ENCODE peak calls at places on chromosomes 5 and 9, in nine cellular contexts. One of them, this sample, is unnamed.

GRCh38 chr9:794386-794785 is 47.1 kb upstream of the DMRT1 start:
- DNase-seq in activated T-helper 1 cell treated with anti-CD3 and anti-CD28 coated beads, Interleukin-2, amount 50 U/mL, for 16 hours: no peak
- DNase-seq in KG1: no peak
- DNase-seq in fibroblast of mammary gland: no peak
- DNase-seq in iris pigment epithelial cell: no peak
- DNase-seq in stimulated activated CD4-positive, alpha-beta T cell treated with anti-CD3 and anti-CD28 coated beads, Interleukin-1b, Interleukin-23, amount 100 ng/mL, for 24 hours: no peak
- DNase-seq in occipital lobe: no peak
- DNase-seq in bronchial epithelial cell: peak; percentile 64
- DNase-seq in activated CD4-positive, alpha-beta T cell treated with anti-CD3 and anti-CD28 coated beads, Interleukin-2, amount 50 U/mL, for 1 hour: no peak
- DNase-seq in this sample: no peak

GRCh38 chr9:6443661-6444060 is 30.7 kb downstream of the UHRF2 start:
- DNase-seq in activated T-helper 1 cell treated with anti-CD3 and anti-CD28 coated beads, Interleukin-2, amount 50 U/mL, for 16 hours: no peak
- DNase-seq in KG1: no peak
- DNase-seq in fibroblast of mammary gland: no peak
- DNase-seq in iris pigment epithelial cell: no peak
- DNase-seq in stimulated activated CD4-positive, alpha-beta T cell treated with anti-CD3 and anti-CD28 coated beads, Interleukin-1b, Interleukin-23, amount 100 ng/mL, for 24 hours: no peak
- DNase-seq in occipital lobe: no peak
- DNase-seq in bronchial epithelial cell: no peak
- DNase-seq in activated CD4-positive, alpha-beta T cell treated with anti-CD3 and anti-CD28 coated beads, Interleukin-2, amount 50 U/mL, for 1 hour: no peak
- DNase-seq in this sample: no peak

GRCh38 chr9:87869082-87869481 is 13.6 kb upstream of the SPATA31E1 start:
- DNase-seq in activated T-helper 1 cell treated with anti-CD3 and anti-CD28 coated beads, Interleukin-2, amount 50 U/mL, for 16 hours: no peak
- DNase-seq in KG1: no peak
- DNase-seq in fibroblast of mammary gland: no peak
- DNase-seq in iris pigment epithelial cell: no peak
- DNase-seq in stimulated activated CD4-positive, alpha-beta T cell treated with anti-CD3 and anti-CD28 coated beads, Interleukin-1b, Interleukin-23, amount 100 ng/mL, for 24 hours: no peak
- DNase-seq in occipital lobe: no peak
- DNase-seq in bronchial epithelial cell: no peak
- DNase-seq in activated CD4-positive, alpha-beta T cell treated with anti-CD3 and anti-CD28 coated beads, Interleukin-2, amount 50 U/mL, for 1 hour: no peak
- DNase-seq in this sample: no peak

GRCh38 chr9:127049581-127049980 is 72.9 kb downstream of the ANGPTL2 start:
- DNase-seq in activated T-helper 1 cell treated with anti-CD3 and anti-CD28 coated beads, Interleukin-2, amount 50 U/mL, for 16 hours: no peak
- DNase-seq in KG1: no peak
- DNase-seq in fibroblast of mammary gland: peak; percentile 34
- DNase-seq in iris pigment epithelial cell: no peak
- DNase-seq in stimulated activated CD4-positive, alpha-beta T cell treated with anti-CD3 and anti-CD28 coated beads, Interleukin-1b, Interleukin-23, amount 100 ng/mL, for 24 hours: no peak
- DNase-seq in occipital lobe: no peak
- DNase-seq in bronchial epithelial cell: no peak
- DNase-seq in activated CD4-positive, alpha-beta T cell treated with anti-CD3 and anti-CD28 coated beads, Interleukin-2, amount 50 U/mL, for 1 hour: no peak
- DNase-seq in this sample: no peak

GRCh38 chr9:86263876-86264275 is 4.4 kb upstream of the C9orf153 start:
- DNase-seq in activated T-helper 1 cell treated with anti-CD3 and anti-CD28 coated beads, Interleukin-2, amount 50 U/mL, for 16 hours: no peak
- DNase-seq in KG1: no peak
- DNase-seq in fibroblast of mammary gland: no peak
- DNase-seq in iris pigment epithelial cell: peak; percentile 18
- DNase-seq in stimulated activated CD4-positive, alpha-beta T cell treated with anti-CD3 and anti-CD28 coated beads, Interleukin-1b, Interleukin-23, amount 100 ng/mL, for 24 hours: no peak
- DNase-seq in occipital lobe: no peak
- DNase-seq in bronchial epithelial cell: no peak
- DNase-seq in activated CD4-positive, alpha-beta T cell treated with anti-CD3 and anti-CD28 coated beads, Interleukin-2, amount 50 U/mL, for 1 hour: no peak
- DNase-seq in this sample: no peak

GRCh38 chr9:136432591-136432990 is 7.1 kb downstream of the INPP5E start:
- DNase-seq in activated T-helper 1 cell treated with anti-CD3 and anti-CD28 coated beads, Interleukin-2, amount 50 U/mL, for 16 hours: no peak
- DNase-seq in KG1: no peak
- DNase-seq in fibroblast of mammary gland: no peak
- DNase-seq in iris pigment epithelial cell: no peak
- DNase-seq in stimulated activated CD4-positive, alpha-beta T cell treated with anti-CD3 and anti-CD28 coated beads, Interleukin-1b, Interleukin-23, amount 100 ng/mL, for 24 hours: no peak
- DNase-seq in occipital lobe: no peak
- DNase-seq in bronchial epithelial cell: no peak
- DNase-seq in activated CD4-positive, alpha-beta T cell treated with anti-CD3 and anti-CD28 coated beads, Interleukin-2, amount 50 U/mL, for 1 hour: no peak
- DNase-seq in this sample: no peak

GRCh38 chr5:82204567-82204966 is 73.6 kb downstream of the RPS23 start:
- DNase-seq in activated T-helper 1 cell treated with anti-CD3 and anti-CD28 coated beads, Interleukin-2, amount 50 U/mL, for 16 hours: no peak
- DNase-seq in KG1: no peak
- DNase-seq in fibroblast of mammary gland: no peak
- DNase-seq in iris pigment epithelial cell: no peak
- DNase-seq in stimulated activated CD4-positive, alpha-beta T cell treated with anti-CD3 and anti-CD28 coated beads, Interleukin-1b, Interleukin-23, amount 100 ng/mL, for 24 hours: no peak
- DNase-seq in occipital lobe: no peak
- DNase-seq in bronchial epithelial cell: no peak
- DNase-seq in activated CD4-positive, alpha-beta T cell treated with anti-CD3 and anti-CD28 coated beads, Interleukin-2, amount 50 U/mL, for 1 hour: no peak
- DNase-seq in this sample: no peak

GRCh38 chr5:107373511-107374263 is 297.1 kb downstream of the EFNA5 start:
- DNase-seq in activated T-helper 1 cell treated with anti-CD3 and anti-CD28 coated beads, Interleukin-2, amount 50 U/mL, for 16 hours: no peak
- DNase-seq in KG1: no peak
- DNase-seq in fibroblast of mammary gland: no peak
- DNase-seq in iris pigment epithelial cell: no peak
- DNase-seq in stimulated activated CD4-positive, alpha-beta T cell treated with anti-CD3 and anti-CD28 coated beads, Interleukin-1b, Interleukin-23, amount 100 ng/mL, for 24 hours: no peak
- DNase-seq in occipital lobe: no peak
- DNase-seq in bronchial epithelial cell: no peak
- DNase-seq in activated CD4-positive, alpha-beta T cell treated with anti-CD3 and anti-CD28 coated beads, Interleukin-2, amount 50 U/mL, for 1 hour: no peak
- DNase-seq in this sample: no peak

GRCh38 chr5:80246995-80247729 is 8.7 kb downstream of the SERINC5 start:
- DNase-seq in activated T-helper 1 cell treated with anti-CD3 and anti-CD28 coated beads, Interleukin-2, amount 50 U/mL, for 16 hours: peak; percentile 21
- DNase-seq in KG1: no peak
- DNase-seq in fibroblast of mammary gland: peak; percentile 93
- DNase-seq in iris pigment epithelial cell: peak; percentile 93
- DNase-seq in stimulated activated CD4-positive, alpha-beta T cell treated with anti-CD3 and anti-CD28 coated beads, Interleukin-1b, Interleukin-23, amount 100 ng/mL, for 24 hours: no peak
- DNase-seq in occipital lobe: no peak
- DNase-seq in bronchial epithelial cell: peak; percentile 98
- DNase-seq in activated CD4-positive, alpha-beta T cell treated with anti-CD3 and anti-CD28 coated beads, Interleukin-2, amount 50 U/mL, for 1 hour: peak; percentile 34
- DNase-seq in this sample: peak; percentile 98

GRCh38 chr5:5523066-5523505 is 100.6 kb downstream of the ICE1 start:
- DNase-seq in activated T-helper 1 cell treated with anti-CD3 and anti-CD28 coated beads, Interleukin-2, amount 50 U/mL, for 16 hours: no peak
- DNase-seq in KG1: no peak
- DNase-seq in fibroblast of mammary gland: no peak
- DNase-seq in iris pigment epithelial cell: peak; percentile 1
- DNase-seq in stimulated activated CD4-positive, alpha-beta T cell treated with anti-CD3 and anti-CD28 coated beads, Interleukin-1b, Interleukin-23, amount 100 ng/mL, for 24 hours: no peak
- DNase-seq in occipital lobe: no peak
- DNase-seq in bronchial epithelial cell: no peak
- DNase-seq in activated CD4-positive, alpha-beta T cell treated with anti-CD3 and anti-CD28 coated beads, Interleukin-2, amount 50 U/mL, for 1 hour: peak; percentile 4
- DNase-seq in this sample: peak; percentile 1

GRCh38 chr9:130590305-130590704 is 10.9 kb downstream of the FUBP3 start:
- DNase-seq in activated T-helper 1 cell treated with anti-CD3 and anti-CD28 coated beads, Interleukin-2, amount 50 U/mL, for 16 hours: no peak
- DNase-seq in KG1: no peak
- DNase-seq in fibroblast of mammary gland: no peak
- DNase-seq in iris pigment epithelial cell: no peak
- DNase-seq in stimulated activated CD4-positive, alpha-beta T cell treated with anti-CD3 and anti-CD28 coated beads, Interleukin-1b, Interleukin-23, amount 100 ng/mL, for 24 hours: no peak
- DNase-seq in occipital lobe: no peak
- DNase-seq in bronchial epithelial cell: no peak
- DNase-seq in activated CD4-positive, alpha-beta T cell treated with anti-CD3 and anti-CD28 coated beads, Interleukin-2, amount 50 U/mL, for 1 hour: no peak
- DNase-seq in this sample: no peak

GRCh38 chr5:35026280-35026840 is 21.4 kb downstream of the AGXT2 start:
- DNase-seq in activated T-helper 1 cell treated with anti-CD3 and anti-CD28 coated beads, Interleukin-2, amount 50 U/mL, for 16 hours: no peak
- DNase-seq in KG1: no peak
- DNase-seq in fibroblast of mammary gland: no peak
- DNase-seq in iris pigment epithelial cell: peak; percentile 57
- DNase-seq in stimulated activated CD4-positive, alpha-beta T cell treated with anti-CD3 and anti-CD28 coated beads, Interleukin-1b, Interleukin-23, amount 100 ng/mL, for 24 hours: no peak
- DNase-seq in occipital lobe: no peak
- DNase-seq in bronchial epithelial cell: no peak
- DNase-seq in activated CD4-positive, alpha-beta T cell treated with anti-CD3 and anti-CD28 coated beads, Interleukin-2, amount 50 U/mL, for 1 hour: no peak
- DNase-seq in this sample: peak; percentile 58